ENCODE peak calls at places on chromosomes 16 and 17, in seven cellular contexts. Y is neural progenitor cell, A is HCT116, Z is SK-N-SH, E is OCI-LY7, C is GM23248, R is hepatocyte. J is an unnamed sample.

GRCh38 chr17:4796550-4796915 is 569 bp downstream of the PSMB6 start:
- DNase-seq in Y (peak), A (no peak), Z (peak), E (no peak), C (peak), R (peak), J (peak)

GRCh38 chr17:27504188-27504995 is 48.1 kb downstream of the KSR1 start:
- DNase-seq in Y (no peak), A (no peak), Z (no peak), E (no peak), C (no peak), R (peak), J (no peak)

GRCh38 chr16:474420-475122 is 49.1 kb downstream of the RAB11FIP3 start:
- DNase-seq in Y (no peak), A (no peak), Z (no peak), E (no peak), C (no peak), R (peak), J (no peak)

GRCh38 chr17:76740329-76741118 is 2.6 kb downstream of the MFSD11 start:
- DNase-seq in Y (no peak), A (no peak), Z (no peak), E (no peak), C (peak), R (no peak), J (no peak)

GRCh38 chr16:4015275-4015990 is 100.8 kb downstream of the ADCY9 start:
- DNase-seq in Y (no peak), A (no peak), Z (no peak), E (no peak), C (no peak), R (peak), J (no peak)

GRCh38 chr17:75485688-75486087 is 29.3 kb downstream of the TMEM94 start:
- DNase-seq in Y (no peak), A (no peak), Z (no peak), E (no peak), C (no peak), R (no peak), J (no peak)

GRCh38 chr17:19502517-19502916 is 31.1 kb upstream of the SLC47A1 start:
- DNase-seq in Y (no peak), A (no peak), Z (no peak), E (no peak), C (no peak), R (no peak), J (no peak)

GRCh38 chr17:83122834-83123233 is 43.4 kb downstream of the METRNL start:
- DNase-seq in Y (no peak), A (no peak), Z (no peak), E (no peak), C (peak), R (no peak), J (peak)

GRCh38 chr17:36938566-36939058 is 1.3 kb downstream of the LHX1 start:
- DNase-seq in Y (peak), A (no peak), Z (no peak), E (no peak), C (no peak), R (no peak), J (no peak)

GRCh38 chr17:16191604-16192003 is 23.7 kb downstream of the NCOR1 start:
- DNase-seq in Y (no peak), A (no peak), Z (no peak), E (no peak), C (no peak), R (no peak), J (no peak)

GRCh38 chr17:16189791-16190348 is 25.5 kb downstream of the NCOR1 start:
- DNase-seq in Y (no peak), A (no peak), Z (no peak), E (no peak), C (no peak), R (no peak), J (no peak)

GRCh38 chr17:16190703-16191360 is 24.5 kb downstream of the NCOR1 start:
- DNase-seq in Y (no peak), A (no peak), Z (no peak), E (no peak), C (no peak), R (no peak), J (no peak)

GRCh38 chr17:16187642-16188041 is 27.7 kb downstream of the NCOR1 start:
- DNase-seq in Y (no peak), A (no peak), Z (no peak), E (no peak), C (no peak), R (no peak), J (no peak)
- TF ChIP-seq EZH2phosphoT487 in Y (no peak), A (no peak), Z (no peak), E (no peak), C (no peak), R (no peak), J (no peak)

GRCh38 chr17:60947100-60947499 is 269.4 kb downstream of the BCAS3 start:
- DNase-seq in Y (no peak), A (no peak), Z (peak), E (no peak), C (peak), R (no peak), J (no peak)
- H3K27ac ChIP-seq in Y (no peak), A (no peak), Z (no peak), E (no peak), C (no peak), R (no peak), J (no peak)

GRCh38 chr16:47125757-47126156 is 18.0 kb downstream of the NETO2 start:
- DNase-seq in Y (no peak), A (no peak), Z (no peak), E (no peak), C (no peak), R (no peak), J (no peak)
- TF ChIP-seq EZH2phosphoT487 in Y (no peak), A (no peak), Z (no peak), E (no peak), C (no peak), R (no peak), J (no peak)

DNA sequence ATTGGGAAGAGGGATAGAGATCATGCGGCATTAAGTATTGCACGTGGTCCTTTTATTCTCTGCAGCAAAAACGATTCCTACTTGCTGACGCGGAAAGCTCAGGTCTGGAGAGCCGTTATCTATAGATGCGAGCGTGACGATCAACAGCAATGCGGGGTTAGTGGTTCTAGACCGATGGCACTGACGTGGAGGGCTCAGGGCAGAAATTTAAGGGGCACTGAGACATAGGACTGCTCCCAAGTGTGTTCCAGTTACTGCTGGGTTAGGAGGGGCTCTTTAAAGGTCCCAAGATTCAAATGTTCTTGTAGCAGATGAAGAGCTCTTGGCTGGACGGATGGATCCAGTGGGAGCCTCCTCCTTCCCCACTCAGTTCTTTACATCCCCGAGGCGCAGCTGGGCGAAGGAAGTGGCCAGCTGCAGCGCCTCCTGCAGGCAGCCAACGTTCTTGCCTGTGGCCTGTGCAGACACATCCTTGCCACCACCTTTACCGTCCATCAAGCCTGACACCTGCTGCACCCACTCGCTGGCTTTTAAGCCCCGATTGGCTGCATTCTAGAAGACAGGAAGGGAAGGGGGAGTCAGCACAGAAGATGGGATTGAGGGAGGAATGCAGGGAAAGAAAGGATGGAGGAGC is 732 bp upstream of the EXOSC6 start:
- DNase-seq in Y (peak), A (no peak), Z (peak), E (peak), C (peak), R (no peak), J (peak)
- H3K27ac ChIP-seq in Y (no peak), A (peak), Z (no peak), E (no peak), C (peak), R (no peak), J (peak)

GRCh38 chr16:85460983-85461813 is 151.9 kb upstream of the GSE1 start:
- DNase-seq in Y (peak), A (no peak), Z (peak), E (no peak), C (peak), R (peak), J (no peak)

GRCh38 chr16:85460252-85460982 is 152.7 kb upstream of the GSE1 start:
- DNase-seq in Y (no peak), A (no peak), Z (no peak), E (no peak), C (no peak), R (peak), J (peak)

GRCh38 chr16:85463228-85463611 is 149.9 kb upstream of the GSE1 start:
- DNase-seq in Y (no peak), A (no peak), Z (no peak), E (no peak), C (no peak), R (peak), J (peak)

GRCh38 chr16:85462405-85463227 is 150.5 kb upstream of the GSE1 start:
- DNase-seq in Y (peak), A (no peak), Z (peak), E (peak), C (peak), R (peak), J (peak)

DNA sequence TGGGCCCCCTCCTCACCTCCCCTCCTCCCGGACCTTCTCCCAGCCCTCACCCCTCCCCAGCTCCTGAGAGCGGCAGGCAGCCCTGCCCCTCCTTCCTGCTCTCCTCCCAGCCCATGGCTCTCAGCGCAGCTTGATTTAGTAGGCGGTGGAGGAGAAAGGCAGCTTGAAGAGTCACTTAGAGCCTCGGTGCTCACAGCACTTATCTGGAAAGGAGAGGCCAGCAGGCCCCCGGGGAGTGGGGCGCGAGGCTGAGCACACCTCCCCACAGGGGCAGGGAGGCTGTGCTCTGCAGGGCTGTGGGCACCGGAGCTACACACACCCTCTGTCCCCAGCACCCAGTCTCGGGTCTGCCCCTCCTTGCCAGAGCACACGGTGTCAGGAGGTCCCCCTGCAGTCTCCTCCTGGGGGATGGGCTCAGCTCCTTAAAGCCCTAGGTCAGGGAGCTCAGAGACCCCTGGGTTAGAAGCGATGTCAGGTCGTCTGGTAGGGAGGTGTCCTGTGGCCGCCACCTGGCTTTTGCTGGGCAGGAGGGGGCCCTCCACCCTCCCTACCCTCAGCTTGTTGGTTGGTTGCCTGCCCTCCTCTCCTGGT is 151.2 kb upstream of the GSE1 start:
- DNase-seq in Y (peak), A (no peak), Z (peak), E (no peak), C (peak), R (peak), J (peak)
- TF ChIP-seq EZH2phosphoT487 in Y (no peak), A (peak), Z (no peak), E (no peak), C (no peak), R (no peak), J (no peak)

DNA sequence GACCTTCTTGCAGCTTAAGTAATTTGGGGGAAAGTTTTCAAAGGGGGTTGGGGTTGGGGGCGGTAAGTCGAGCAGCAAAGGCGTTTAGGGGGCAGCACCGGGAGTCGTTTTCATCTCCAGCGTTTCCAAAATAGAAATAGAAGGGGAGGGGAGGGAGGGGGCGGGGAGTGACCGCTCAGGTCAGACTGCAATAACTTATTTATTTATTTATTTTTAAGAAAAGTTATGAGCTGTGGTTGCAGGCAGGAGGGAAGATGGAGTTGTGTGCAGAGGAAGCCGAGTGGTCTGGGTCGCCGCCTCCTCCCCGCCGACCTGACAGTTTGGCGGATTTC is 1.5 kb downstream of the SOX9 start:
- DNase-seq in Y (no peak), A (no peak), Z (no peak), E (no peak), C (no peak), R (no peak), J (no peak)
- H3K27ac ChIP-seq in Y (no peak), A (no peak), Z (peak), E (no peak), C (peak), R (peak), J (no peak)

GRCh38 chr17:48907713-48908046 is 527 bp upstream of the UBE2Z start:
- DNase-seq in Y (no peak), A (no peak), Z (no peak), E (no peak), C (peak), R (peak), J (peak)
- TF ChIP-seq EZH2phosphoT487 in Y (no peak), A (no peak), Z (no peak), E (no peak), C (no peak), R (no peak), J (no peak)

J was measured in GM23338.